ENCODE peak calls at places on chromosome 19, in eight cellular contexts. M is neuronal stem cell; J is transverse colon; X is right lobe of liver; V is psoas muscle; Z is CD4-positive, CD25-positive, alpha-beta regulatory T cell; D is stomach; T is A673. Y is an unnamed sample. For H3K4me1, the result is how much of the 10 kb centered on the place peaks cover.

GRCh38 chr19:54114340-54114826 is 1.1 kb downstream of the TFPT start:
- DNase-seq in M (no peak), J (peak), X (peak), V (peak), Z (peak), D (peak), T (peak), Y (peak)

GRCh38 chr19:3914199-3914598 is 18.7 kb upstream of the NMRK2 start:
- DNase-seq in M (no peak), J (no peak), X (no peak), V (no peak), Z (no peak), D (no peak), T (no peak), Y (peak)

GRCh38 chr19:49890349-49891311 is 6.1 kb downstream of the IL4I1 start:
- DNase-seq in M (peak), J (peak), X (peak), V (no peak), Z (no peak), D (peak), T (no peak), Y (no peak)

GRCh38 chr19:38736036-38736412 is 8.2 kb downstream of the CAPN12 start:
- DNase-seq in M (no peak), J (peak), X (peak), V (peak), Z (peak), D (peak), T (no peak), Y (peak)

GRCh38 chr19:32406161-32407003 is 812 bp downstream of the DPY19L3 start:
- DNase-seq in M (no peak), J (no peak), X (no peak), V (no peak), Z (no peak), D (no peak), T (peak), Y (peak)

GRCh38 chr19:6862673-6863078 is 24.7 kb upstream of the ADGRE1 start:
- DNase-seq in M (peak), J (peak), X (peak), V (peak), Z (peak), D (peak), T (peak), Y (peak)

GRCh38 chr19:56141416-56141992 is 417 bp downstream of the ZNF444 start:
- DNase-seq in M (no peak), J (peak), X (no peak), V (no peak), Z (peak), D (no peak), T (no peak), Y (peak)

GRCh38 chr19:13051581-13052165 is 51.0 kb downstream of the LYL1 start:
- DNase-seq in M (peak), J (peak), X (no peak), V (peak), Z (no peak), D (peak), T (peak), Y (peak)

GRCh38 chr19:49361438-49362047 is 673 bp downstream of the TEAD2 start:
- DNase-seq in M (peak), J (peak), X (peak), V (peak), Z (no peak), D (peak), T (peak), Y (peak)

GRCh38 chr19:16463991-16464575 is 7.7 kb downstream of the EPS15L1 start:
- DNase-seq in M (no peak), J (no peak), X (peak), V (peak), Z (no peak), D (no peak), T (no peak), Y (peak)

GRCh38 chr19:16465239-16465638 is 6.5 kb downstream of the EPS15L1 start:
- DNase-seq in M (no peak), J (no peak), X (no peak), V (peak), Z (no peak), D (no peak), T (no peak), Y (no peak)

GRCh38 chr19:16462757-16463250 is 9.0 kb downstream of the EPS15L1 start:
- DNase-seq in M (no peak), J (peak), X (peak), V (peak), Z (no peak), D (peak), T (no peak), Y (peak)

GRCh38 chr19:16461630-16462051 is 10.1 kb downstream of the EPS15L1 start:
- DNase-seq in M (no peak), J (no peak), X (no peak), V (peak), Z (no peak), D (no peak), T (no peak), Y (no peak)

DNA sequence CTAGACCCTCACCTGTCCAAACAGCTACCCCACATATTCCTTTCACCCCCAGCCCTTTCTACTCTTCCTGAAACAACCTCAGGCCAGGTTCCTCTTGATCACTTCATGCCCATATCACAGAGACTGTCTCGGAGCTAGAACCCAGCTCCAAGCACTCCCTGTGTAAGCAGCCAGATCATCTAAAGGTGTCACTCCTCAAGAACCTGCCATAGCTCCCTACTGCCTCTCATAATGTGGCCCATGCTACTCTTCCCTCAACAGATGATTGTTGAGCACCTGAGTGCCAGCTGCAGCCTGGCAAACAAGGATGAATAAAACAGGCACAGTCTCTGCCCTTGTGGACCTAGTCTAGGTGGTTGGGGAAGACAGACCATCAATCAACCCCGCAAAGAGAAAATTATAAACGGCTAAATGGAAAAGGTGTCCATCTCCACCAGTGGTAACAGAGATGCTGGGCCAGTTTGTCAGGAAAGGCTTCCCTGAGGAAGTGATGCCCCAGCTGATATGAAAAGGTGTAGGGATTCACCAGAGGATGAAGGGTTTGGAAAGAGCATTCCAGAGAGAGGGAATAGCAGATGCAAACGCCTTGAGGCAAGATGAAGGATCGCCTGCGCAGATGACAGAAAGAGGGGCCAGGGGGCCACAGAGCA is 8.3 kb downstream of the EPS15L1 start:
- DNase-seq in M (no peak), J (no peak), X (no peak), V (no peak), Z (no peak), D (no peak), T (no peak), Y (no peak)
- H3K4me1 ChIP-seq in M (under half), J (under half), X (half or more), V (half or more), Z (under half), D (under half), T (under half), Y (under half)

GRCh38 chr19:44738603-44739585 is 9.6 kb upstream of the BCL3 start:
- DNase-seq in M (no peak), J (peak), X (peak), V (no peak), Z (no peak), D (peak), T (no peak), Y (no peak)

GRCh38 chr19:44745386-44745831 is 3.1 kb upstream of the BCL3 start:
- DNase-seq in M (no peak), J (peak), X (peak), V (peak), Z (no peak), D (peak), T (peak), Y (peak)

GRCh38 chr19:44740351-44740824 is 8.1 kb upstream of the BCL3 start:
- DNase-seq in M (no peak), J (no peak), X (no peak), V (no peak), Z (no peak), D (no peak), T (no peak), Y (no peak)

GRCh38 chr19:44741258-44741731 is 7.2 kb upstream of the BCL3 start:
- DNase-seq in M (no peak), J (peak), X (no peak), V (no peak), Z (peak), D (no peak), T (no peak), Y (no peak)

GRCh38 chr19:44741841-44742352 is 6.6 kb upstream of the BCL3 start:
- DNase-seq in M (no peak), J (peak), X (peak), V (peak), Z (no peak), D (peak), T (peak), Y (peak)
- H3K4me1 ChIP-seq in M (under half), J (half or more), X (half or more), V (under half), Z (under half), D (half or more), T (under half), Y (half or more)

GRCh38 chr19:2240881-2241760 is 4.5 kb downstream of the SF3A2 start:
- DNase-seq in M (no peak), J (no peak), X (no peak), V (no peak), Z (no peak), D (no peak), T (no peak), Y (no peak)

GRCh38 chr19:2237869-2238153 is 1.2 kb downstream of the SF3A2 start:
- DNase-seq in M (no peak), J (no peak), X (no peak), V (no peak), Z (no peak), D (no peak), T (no peak), Y (no peak)

GRCh38 chr19:2239771-2240770 is 3.4 kb downstream of the SF3A2 start:
- DNase-seq in M (peak), J (no peak), X (no peak), V (no peak), Z (peak), D (no peak), T (no peak), Y (no peak)

GRCh38 chr19:2237051-2237868 is 636 bp downstream of the SF3A2 start:
- DNase-seq in M (no peak), J (no peak), X (no peak), V (no peak), Z (no peak), D (no peak), T (no peak), Y (no peak)

DNA sequence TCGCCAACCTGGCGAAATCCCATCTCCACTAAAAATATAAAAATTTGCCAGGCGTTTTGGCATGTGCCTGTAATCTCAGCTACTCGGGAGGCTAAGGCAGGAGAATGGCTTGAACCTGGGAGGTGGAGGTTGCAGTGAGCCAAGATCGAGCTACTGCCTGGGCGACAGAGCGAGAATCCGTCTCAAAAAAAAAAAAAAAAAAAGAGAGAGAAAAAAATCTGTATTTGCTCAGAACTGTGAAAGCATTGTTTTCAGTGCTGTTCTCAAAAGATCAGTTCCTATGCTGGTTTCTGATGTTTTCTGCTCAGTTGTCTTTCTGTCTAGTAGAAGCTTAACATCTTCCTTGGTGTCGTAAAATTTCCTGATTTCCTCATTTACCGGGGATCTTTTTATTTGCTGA is 2.5 kb downstream of the SF3A2 start:
- DNase-seq in M (no peak), J (no peak), X (no peak), V (no peak), Z (no peak), D (no peak), T (no peak), Y (no peak)
- H3K4me1 ChIP-seq in M (under half), J (half or more), X (under half), V (half or more), Z (half or more), D (half or more), T (under half), Y (under half)

DNA sequence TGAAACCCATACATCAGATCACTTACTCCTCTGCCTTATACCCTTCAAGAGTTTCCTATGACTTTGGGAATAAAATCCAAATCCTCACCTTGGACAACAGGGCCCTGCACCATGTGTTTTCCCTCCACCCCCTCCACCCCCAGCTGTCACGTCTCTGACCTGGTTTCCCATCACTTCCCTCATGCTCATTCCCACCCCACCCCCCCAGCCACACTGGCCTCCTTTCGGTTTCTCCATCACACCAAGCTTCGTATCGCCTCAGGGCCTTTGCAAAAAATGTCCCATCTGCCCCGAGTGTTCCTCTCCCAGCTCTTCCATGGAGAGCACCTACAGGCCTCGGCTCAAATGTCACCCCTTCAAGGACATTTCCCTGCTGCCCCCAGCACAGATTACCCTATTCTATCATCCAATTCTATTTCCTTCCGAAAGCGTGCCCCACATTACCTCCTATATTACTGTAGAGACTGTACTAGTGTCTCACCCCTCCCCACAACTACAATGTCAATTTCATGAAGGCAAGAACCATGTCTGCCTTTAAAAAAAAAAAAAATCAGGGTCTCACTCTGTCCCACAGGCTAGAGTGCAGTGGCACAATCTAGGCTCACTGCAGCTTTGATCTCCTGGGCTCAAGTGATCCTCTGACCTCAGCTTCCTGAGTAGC is 16.8 kb upstream of the FFAR2 start:
- DNase-seq in M (no peak), J (no peak), X (no peak), V (no peak), Z (no peak), D (no peak), T (no peak), Y (no peak)
- H3K4me1 ChIP-seq in M (under half), J (under half), X (under half), V (under half), Z (under half), D (under half), T (under half), Y (under half)

GRCh38 chr19:14516048-14516534 is 2.1 kb downstream of the DNAJB1 start:
- DNase-seq in M (no peak), J (peak), X (peak), V (no peak), Z (no peak), D (no peak), T (no peak), Y (peak)
- H3K4me1 ChIP-seq in M (under half), J (under half), X (under half), V (under half), Z (half or more), D (under half), T (under half), Y (under half)

DNA sequence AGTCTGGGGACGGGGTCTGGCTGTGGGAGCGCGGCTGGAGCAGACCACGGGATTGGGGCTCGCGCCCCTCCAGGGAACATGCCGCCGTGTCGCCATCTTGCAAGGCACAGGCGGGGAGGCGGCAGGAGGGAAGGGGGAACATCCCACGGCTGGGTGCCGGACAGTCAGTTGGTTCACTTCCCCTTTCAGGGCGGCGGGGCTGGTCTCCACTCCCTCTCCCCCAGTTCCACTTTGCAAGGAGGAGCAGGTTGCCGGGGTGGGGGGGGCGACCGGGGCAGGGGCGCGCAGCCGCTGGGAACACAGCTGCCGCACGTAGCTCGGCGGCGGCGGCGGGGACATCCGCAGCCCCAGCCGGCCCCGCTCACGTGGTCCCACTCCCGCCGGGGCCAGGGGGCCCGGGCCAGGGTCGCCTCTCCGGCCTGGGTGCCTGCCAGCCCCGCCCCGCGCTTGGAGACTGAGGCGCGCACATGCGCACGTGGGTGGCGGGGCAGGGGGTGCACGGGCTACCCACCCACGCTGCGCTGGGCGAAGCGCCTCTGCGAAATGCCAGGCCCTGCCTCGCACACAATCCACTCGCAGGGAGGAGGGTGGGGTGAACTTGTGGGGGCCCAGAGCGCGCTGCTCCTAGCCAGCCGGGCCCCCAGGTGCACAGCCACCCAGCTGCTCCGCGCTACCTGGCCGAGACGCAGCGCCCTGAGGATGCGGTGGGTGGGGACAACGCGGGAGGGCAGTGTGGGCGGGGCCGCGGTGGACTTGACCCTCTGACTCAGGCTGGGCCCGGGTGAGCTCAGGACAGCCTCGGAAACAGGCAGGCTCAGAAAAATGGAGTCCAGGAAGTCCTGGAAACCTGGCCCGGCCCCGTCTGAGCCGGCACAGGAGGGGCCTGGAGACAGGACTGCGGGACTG is 6.4 kb downstream of the KLF16 start:
- DNase-seq in M (no peak), J (peak), X (peak), V (peak), Z (no peak), D (peak), T (no peak), Y (peak)
- H3K4me1 ChIP-seq in M (half or more), J (half or more), X (half or more), V (under half), Z (half or more), D (half or more), T (half or more), Y (under half)

DNA sequence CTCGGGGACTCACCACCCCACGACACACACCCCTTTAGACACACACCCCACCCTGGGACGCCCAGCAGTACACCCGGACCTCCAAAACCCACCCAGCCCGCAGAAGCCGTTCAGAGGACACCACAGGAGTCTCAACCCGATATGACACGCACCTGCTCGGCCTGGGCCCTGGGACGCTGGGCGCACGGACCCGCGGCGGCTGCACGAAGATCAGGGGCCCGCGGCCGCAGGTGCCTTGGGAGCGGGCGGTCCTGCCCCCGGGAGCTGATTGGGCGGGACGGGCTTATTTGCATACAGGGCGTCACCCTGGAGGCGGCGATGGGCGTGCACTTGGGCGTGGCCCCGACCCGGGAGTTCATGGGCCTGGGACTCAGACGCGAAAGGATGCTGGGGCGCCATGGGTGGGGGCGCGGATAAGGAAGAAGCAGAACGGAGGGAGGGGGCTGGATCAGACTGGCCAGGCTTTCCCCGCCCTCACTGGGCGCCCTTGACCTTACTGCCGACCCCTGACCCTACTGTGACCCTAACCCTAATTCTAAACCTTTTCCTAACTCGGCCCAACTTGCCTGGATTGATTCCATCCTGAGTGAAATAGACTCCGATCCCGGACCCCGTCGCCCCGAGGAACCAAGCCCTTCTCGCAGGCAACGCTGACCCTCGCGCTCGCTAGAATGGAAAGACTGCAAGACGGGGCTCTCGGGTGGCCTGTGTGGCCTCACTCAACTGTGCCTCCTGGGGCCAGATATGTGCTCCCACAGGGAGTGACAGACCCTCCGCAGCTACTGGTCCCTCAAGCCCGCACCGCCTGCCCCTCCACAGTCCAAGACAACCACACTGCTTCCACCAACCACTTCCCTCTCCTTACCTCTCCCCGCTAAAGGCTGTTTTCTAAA is at the start of gene MEF2B:
- DNase-seq in M (peak), J (peak), X (peak), V (peak), Z (peak), D (peak), T (peak), Y (peak)
- H3K4me1 ChIP-seq in M (under half), J (under half), X (under half), V (under half), Z (under half), D (under half), T (under half), Y (under half)